ENCODE peak calls at places on chromosomes 1 and 21, in nine cellular contexts. One of them, this sample, is unnamed.

GRCh38 chr1:204927673-204928641 is 57.3 kb downstream of the NFASC start:
- DNase-seq in transverse colon: no peak
- DNase-seq in breast epithelium: no peak
- DNase-seq in fibroblast of mammary gland: no peak
- DNase-seq in OCI-LY7: no peak
- DNase-seq in heart left ventricle: no peak
- DNase-seq in AG04450: no peak
- DNase-seq in hepatocyte: no peak
- DNase-seq in fibroblast of lung: no peak
- DNase-seq in this sample: no peak

GRCh38 chr1:42380617-42381423 is at the start of gene RIMKLA:
- DNase-seq in fibroblast of mammary gland: no peak
- DNase-seq in hepatocyte: peak
- DNase-seq in OCI-LY7: no peak
- DNase-seq in fibroblast of lung: peak
- DNase-seq in AG04450: no peak
- DNase-seq in breast epithelium: no peak
- DNase-seq in transverse colon: peak
- DNase-seq in heart left ventricle: peak
- DNase-seq in this sample: no peak

GRCh38 chr1:94014635-94015488 is 105.6 kb upstream of the GCLM start:
- DNase-seq in heart left ventricle: no peak
- DNase-seq in fibroblast of lung: peak
- DNase-seq in hepatocyte: no peak
- DNase-seq in breast epithelium: no peak
- DNase-seq in OCI-LY7: no peak
- DNase-seq in transverse colon: no peak
- DNase-seq in AG04450: no peak
- DNase-seq in fibroblast of mammary gland: peak
- DNase-seq in this sample: no peak

GRCh38 chr1:230189276-230190183 is 122.5 kb downstream of the GALNT2 start:
- DNase-seq in AG04450: no peak
- DNase-seq in OCI-LY7: no peak
- DNase-seq in hepatocyte: no peak
- DNase-seq in fibroblast of mammary gland: no peak
- DNase-seq in breast epithelium: no peak
- DNase-seq in heart left ventricle: no peak
- DNase-seq in transverse colon: no peak
- DNase-seq in fibroblast of lung: no peak
- DNase-seq in this sample: no peak

GRCh38 chr1:231612393-231613089 is 14.0 kb upstream of the DISC1 start:
- DNase-seq in AG04450: no peak
- DNase-seq in transverse colon: peak
- DNase-seq in breast epithelium: no peak
- DNase-seq in hepatocyte: no peak
- DNase-seq in fibroblast of mammary gland: no peak
- DNase-seq in fibroblast of lung: no peak
- DNase-seq in OCI-LY7: peak
- DNase-seq in heart left ventricle: peak
- DNase-seq in this sample: no peak

GRCh38 chr1:218460367-218460766 is 115.2 kb downstream of the TGFB2 start:
- DNase-seq in breast epithelium: peak
- DNase-seq in fibroblast of mammary gland: peak
- DNase-seq in heart left ventricle: peak
- DNase-seq in hepatocyte: peak
- DNase-seq in OCI-LY7: no peak
- DNase-seq in transverse colon: no peak
- DNase-seq in AG04450: no peak
- DNase-seq in fibroblast of lung: peak
- DNase-seq in this sample: peak

GRCh38 chr1:160095382-160096105 is 2.9 kb downstream of the IGSF8 start:
- DNase-seq in hepatocyte: no peak
- DNase-seq in breast epithelium: no peak
- DNase-seq in fibroblast of mammary gland: no peak
- DNase-seq in heart left ventricle: no peak
- DNase-seq in OCI-LY7: no peak
- DNase-seq in fibroblast of lung: no peak
- DNase-seq in AG04450: no peak
- DNase-seq in transverse colon: no peak
- DNase-seq in this sample: no peak

GRCh38 chr1:202235856-202236837 is 42.5 kb downstream of the LGR6 start:
- DNase-seq in hepatocyte: peak
- DNase-seq in transverse colon: peak
- DNase-seq in breast epithelium: no peak
- DNase-seq in heart left ventricle: peak
- DNase-seq in OCI-LY7: peak
- DNase-seq in AG04450: peak
- DNase-seq in fibroblast of lung: peak
- DNase-seq in fibroblast of mammary gland: peak
- DNase-seq in this sample: peak

GRCh38 chr1:226491093-226491850 is 57.3 kb upstream of the STUM start:
- DNase-seq in AG04450: no peak
- DNase-seq in fibroblast of mammary gland: no peak
- DNase-seq in OCI-LY7: peak
- DNase-seq in transverse colon: no peak
- DNase-seq in fibroblast of lung: no peak
- DNase-seq in hepatocyte: no peak
- DNase-seq in heart left ventricle: no peak
- DNase-seq in breast epithelium: no peak
- DNase-seq in this sample: no peak

GRCh38 chr1:153617677-153618076 is 1.6 kb upstream of the S100A14 start:
- DNase-seq in breast epithelium: peak
- DNase-seq in hepatocyte: peak
- DNase-seq in fibroblast of lung: peak
- DNase-seq in heart left ventricle: peak
- DNase-seq in AG04450: no peak
- DNase-seq in fibroblast of mammary gland: peak
- DNase-seq in transverse colon: peak
- DNase-seq in OCI-LY7: peak
- DNase-seq in this sample: peak

GRCh38 chr1:235060607-235061470 is 67.8 kb downstream of the TOMM20 start:
- DNase-seq in heart left ventricle: no peak
- DNase-seq in fibroblast of mammary gland: no peak
- DNase-seq in hepatocyte: peak
- DNase-seq in fibroblast of lung: peak
- DNase-seq in AG04450: no peak
- DNase-seq in OCI-LY7: no peak
- DNase-seq in breast epithelium: no peak
- DNase-seq in transverse colon: peak
- DNase-seq in this sample: peak

GRCh38 chr21:32185103-32185502 is 93.7 kb downstream of the MIS18A start:
- DNase-seq in breast epithelium: no peak
- DNase-seq in transverse colon: no peak
- DNase-seq in OCI-LY7: no peak
- DNase-seq in fibroblast of mammary gland: no peak
- DNase-seq in fibroblast of lung: no peak
- DNase-seq in hepatocyte: no peak
- DNase-seq in AG04450: no peak
- DNase-seq in heart left ventricle: no peak
- DNase-seq in this sample: no peak

GRCh38 chr21:32182449-32182848 is 96.4 kb downstream of the MIS18A start:
- DNase-seq in breast epithelium: no peak
- DNase-seq in AG04450: no peak
- DNase-seq in OCI-LY7: no peak
- DNase-seq in transverse colon: no peak
- DNase-seq in fibroblast of mammary gland: no peak
- DNase-seq in heart left ventricle: no peak
- DNase-seq in fibroblast of lung: no peak
- DNase-seq in hepatocyte: no peak
- DNase-seq in this sample: no peak

GRCh38 chr21:32185726-32186125 is 93.1 kb downstream of the MIS18A start:
- DNase-seq in hepatocyte: no peak
- DNase-seq in heart left ventricle: no peak
- DNase-seq in transverse colon: no peak
- DNase-seq in AG04450: no peak
- DNase-seq in breast epithelium: no peak
- DNase-seq in fibroblast of lung: no peak
- DNase-seq in fibroblast of mammary gland: no peak
- DNase-seq in OCI-LY7: no peak
- DNase-seq in this sample: no peak

GRCh38 chr21:32184059-32184458 is 94.8 kb downstream of the MIS18A start:
- DNase-seq in heart left ventricle: no peak
- DNase-seq in breast epithelium: no peak
- DNase-seq in fibroblast of lung: no peak
- DNase-seq in fibroblast of mammary gland: no peak
- DNase-seq in hepatocyte: no peak
- DNase-seq in AG04450: no peak
- DNase-seq in OCI-LY7: no peak
- DNase-seq in transverse colon: no peak
- DNase-seq in this sample: no peak

GRCh38 chr21:32184485-32184884 is 94.4 kb downstream of the MIS18A start:
- DNase-seq in transverse colon: no peak
- DNase-seq in heart left ventricle: no peak
- DNase-seq in AG04450: no peak
- DNase-seq in hepatocyte: no peak
- DNase-seq in fibroblast of mammary gland: no peak
- DNase-seq in OCI-LY7: no peak
- DNase-seq in breast epithelium: no peak
- DNase-seq in fibroblast of lung: no peak
- DNase-seq in this sample: no peak
- TF ChIP-seq CTCF in transverse colon: no peak
- TF ChIP-seq CTCF in heart left ventricle: no peak
- TF ChIP-seq CTCF in AG04450: no peak
- TF ChIP-seq CTCF in hepatocyte: no peak
- TF ChIP-seq CTCF in fibroblast of mammary gland: no peak
- TF ChIP-seq CTCF in OCI-LY7: no peak
- TF ChIP-seq CTCF in breast epithelium: no peak
- TF ChIP-seq CTCF in fibroblast of lung: no peak
- TF ChIP-seq CTCF in this sample: no peak

DNA sequence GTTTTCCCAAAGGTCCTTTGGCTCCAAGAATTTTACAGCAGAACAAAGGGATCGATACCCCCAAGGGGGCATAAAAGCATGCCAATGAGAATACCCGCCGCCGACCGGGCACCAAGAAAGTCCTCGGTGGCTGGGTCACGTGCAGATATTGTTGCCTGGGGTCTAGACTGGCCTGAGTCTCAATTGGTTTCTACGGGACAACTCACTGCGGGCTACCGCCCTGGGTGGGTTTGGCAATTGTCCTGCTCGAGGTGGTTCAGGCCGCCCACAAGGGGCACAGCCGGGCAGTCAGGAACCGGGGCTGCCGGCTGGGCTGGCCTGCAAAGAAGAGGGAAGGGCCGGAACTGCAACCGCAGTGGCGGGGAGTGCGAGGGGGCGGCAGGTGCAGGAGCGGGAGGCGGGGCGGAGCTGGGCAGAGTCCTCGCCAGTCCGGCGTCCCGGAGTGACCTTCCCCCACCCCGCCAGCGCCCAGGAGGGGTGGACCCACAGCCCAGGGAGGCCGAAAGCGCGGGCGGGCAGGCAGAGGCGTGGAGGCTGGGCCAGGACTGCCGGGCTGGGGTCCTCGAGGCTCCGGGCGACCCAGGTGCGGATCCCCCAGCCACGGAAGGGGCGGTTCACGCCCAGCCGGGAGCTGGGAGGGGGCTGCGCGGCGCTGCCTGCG is 926 bp upstream of the ATP1B1 start:
- DNase-seq in hepatocyte: peak
- DNase-seq in OCI-LY7: peak
- DNase-seq in fibroblast of mammary gland: no peak
- DNase-seq in heart left ventricle: peak
- DNase-seq in AG04450: no peak
- DNase-seq in transverse colon: peak
- DNase-seq in breast epithelium: peak
- DNase-seq in fibroblast of lung: no peak
- DNase-seq in this sample: peak
- TF ChIP-seq CTCF in hepatocyte: peak
- TF ChIP-seq CTCF in OCI-LY7: no peak
- TF ChIP-seq CTCF in fibroblast of mammary gland: no peak
- TF ChIP-seq CTCF in heart left ventricle: no peak
- TF ChIP-seq CTCF in AG04450: no peak
- TF ChIP-seq CTCF in transverse colon: no peak
- TF ChIP-seq CTCF in breast epithelium: no peak
- TF ChIP-seq CTCF in fibroblast of lung: no peak
- TF ChIP-seq CTCF in this sample: no peak

GRCh38 chr1:199243423-199244061 is 604.7 kb downstream of the PTPRC start:
- DNase-seq in transverse colon: peak
- DNase-seq in heart left ventricle: peak
- DNase-seq in breast epithelium: no peak
- DNase-seq in fibroblast of lung: peak
- DNase-seq in AG04450: no peak
- DNase-seq in OCI-LY7: peak
- DNase-seq in hepatocyte: peak
- DNase-seq in fibroblast of mammary gland: peak
- DNase-seq in this sample: peak
- TF ChIP-seq CTCF in transverse colon: peak
- TF ChIP-seq CTCF in heart left ventricle: peak
- TF ChIP-seq CTCF in breast epithelium: peak
- TF ChIP-seq CTCF in fibroblast of lung: peak
- TF ChIP-seq CTCF in AG04450: peak
- TF ChIP-seq CTCF in OCI-LY7: peak
- TF ChIP-seq CTCF in hepatocyte: peak
- TF ChIP-seq CTCF in fibroblast of mammary gland: peak
- TF ChIP-seq CTCF in this sample: peak

GRCh38 chr1:186326009-186326408 is 49.0 kb downstream of the TPR start:
- DNase-seq in OCI-LY7: no peak
- DNase-seq in heart left ventricle: no peak
- DNase-seq in transverse colon: no peak
- DNase-seq in AG04450: no peak
- DNase-seq in breast epithelium: no peak
- DNase-seq in fibroblast of mammary gland: no peak
- DNase-seq in fibroblast of lung: no peak
- DNase-seq in hepatocyte: no peak
- DNase-seq in this sample: no peak

GRCh38 chr1:186327331-186327730 is 47.7 kb downstream of the TPR start:
- DNase-seq in breast epithelium: no peak
- DNase-seq in hepatocyte: no peak
- DNase-seq in heart left ventricle: no peak
- DNase-seq in AG04450: no peak
- DNase-seq in fibroblast of lung: no peak
- DNase-seq in transverse colon: no peak
- DNase-seq in OCI-LY7: no peak
- DNase-seq in fibroblast of mammary gland: no peak
- DNase-seq in this sample: no peak

GRCh38 chr1:186325239-186325638 is 49.8 kb downstream of the TPR start:
- DNase-seq in OCI-LY7: peak
- DNase-seq in hepatocyte: no peak
- DNase-seq in transverse colon: no peak
- DNase-seq in fibroblast of mammary gland: peak
- DNase-seq in fibroblast of lung: peak
- DNase-seq in AG04450: no peak
- DNase-seq in heart left ventricle: no peak
- DNase-seq in breast epithelium: no peak
- DNase-seq in this sample: peak

DNA sequence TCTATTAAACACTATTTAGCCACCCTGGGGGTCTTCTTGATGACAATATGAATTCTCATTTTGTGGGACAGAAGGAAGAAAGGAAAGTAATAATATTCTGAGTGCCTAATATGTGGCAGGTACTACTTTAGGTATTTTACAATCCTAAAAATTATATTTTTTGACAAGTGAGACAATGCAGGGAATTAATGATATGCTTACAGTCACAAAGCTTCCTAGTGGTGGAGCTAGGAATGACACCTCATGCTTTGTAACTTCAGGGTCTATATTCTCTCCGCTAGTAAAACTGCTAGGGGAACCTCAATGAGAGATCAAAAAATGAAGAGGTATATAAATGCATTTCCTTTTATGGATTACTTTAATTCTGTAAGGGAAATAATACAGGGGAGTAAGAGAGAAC is 44.3 kb downstream of the TPR start:
- DNase-seq in breast epithelium: no peak
- DNase-seq in OCI-LY7: no peak
- DNase-seq in AG04450: no peak
- DNase-seq in heart left ventricle: no peak
- DNase-seq in fibroblast of mammary gland: peak
- DNase-seq in hepatocyte: no peak
- DNase-seq in transverse colon: no peak
- DNase-seq in fibroblast of lung: no peak
- DNase-seq in this sample: no peak
- TF ChIP-seq CTCF in breast epithelium: no peak
- TF ChIP-seq CTCF in OCI-LY7: peak
- TF ChIP-seq CTCF in AG04450: peak
- TF ChIP-seq CTCF in heart left ventricle: no peak
- TF ChIP-seq CTCF in fibroblast of mammary gland: peak
- TF ChIP-seq CTCF in hepatocyte: peak
- TF ChIP-seq CTCF in transverse colon: peak
- TF ChIP-seq CTCF in fibroblast of lung: peak
- TF ChIP-seq CTCF in this sample: peak